ENCODE peak calls at places on chromosome 16, in nine cellular contexts. E is cardiac fibroblast; D is BE2C; S is heart left ventricle; U is osteocyte; C is AG08395; G is RWPE1; V is CD8-positive, alpha-beta memory T cell; J is NCI-H526 treated with DMSO at 0.1 percent for 48 hours. N is an unnamed sample.

GRCh38 chr16:54867302-54867832 is 63.3 kb upstream of the IRX5 start:
- DNase-seq in C (no peak), D (no peak), J (no peak), E (no peak), S (no peak), V (no peak), G (no peak), U (no peak), N (no peak)

GRCh38 chr16:57299009-57299718 is 14.7 kb upstream of the PLLP start:
- DNase-seq in G (peak), V (peak), J (no peak), U (no peak), S (peak), E (peak), C (peak), D (peak), N (peak)

GRCh38 chr16:75022567-75022966 is 23.7 kb downstream of the ZNRF1 start:
- DNase-seq in J (no peak), C (no peak), S (no peak), D (no peak), U (no peak), E (no peak), G (no peak), V (no peak), N (no peak)

GRCh38 chr16:85908444-85908843 is 9.5 kb downstream of the IRF8 start:
- DNase-seq in C (no peak), J (no peak), S (no peak), G (no peak), U (no peak), E (no peak), V (no peak), D (no peak), N (no peak)

GRCh38 chr16:21638573-21638975 is 13.8 kb downstream of the IGSF6 start:
- DNase-seq in U (no peak), D (no peak), E (peak), C (peak), G (peak), J (no peak), V (no peak), S (no peak), N (no peak)

GRCh38 chr16:9370071-9370491 is 278.6 kb downstream of the HAPSTR1 start:
- DNase-seq in S (peak), V (no peak), E (no peak), G (no peak), C (no peak), D (no peak), U (no peak), J (no peak), N (peak)

GRCh38 chr16:10497132-10498088 is 83.0 kb downstream of the EMP2 start:
- DNase-seq in G (no peak), J (no peak), U (no peak), V (no peak), C (no peak), D (no peak), E (no peak), S (no peak), N (no peak)

GRCh38 chr16:31094088-31094423 is 541 bp downstream of the VKORC1 start:
- DNase-seq in V (no peak), G (no peak), C (no peak), U (no peak), D (no peak), S (no peak), E (peak), J (no peak), N (no peak)

GRCh38 chr16:49528035-49528434 is 154.4 kb downstream of the C16orf78 start:
- DNase-seq in G (no peak), V (no peak), J (no peak), E (peak), C (peak), U (no peak), D (peak), S (no peak), N (peak)

GRCh38 chr16:72124761-72125634 is 31.4 kb downstream of the DHX38 start:
- DNase-seq in G (peak), U (peak), V (peak), D (peak), C (peak), J (peak), E (peak), S (peak), N (peak)

GRCh38 chr16:68754117-68754792 is 17.2 kb downstream of the CDH1 start:
- DNase-seq in S (no peak), C (no peak), V (no peak), G (no peak), U (no peak), J (no peak), E (no peak), D (no peak), N (no peak)

GRCh38 chr16:82699262-82699661 is 72.5 kb downstream of the CDH13 start:
- DNase-seq in G (no peak), J (no peak), S (no peak), D (no peak), V (no peak), U (no peak), C (no peak), E (no peak), N (no peak)